ENCODE peak calls at places on chromosome 9, in four cellular contexts. H, S, E and G are unnamed samples.

GRCh38 chr9:118553465-118553864 is 815.8 kb downstream of the BRINP1 start:
- DNase-seq in H (no peak), E (no peak), S (no peak), G (no peak)

GRCh38 chr9:20242767-20243166 is 379.5 kb downstream of the MLLT3 start:
- DNase-seq in H (no peak), E (no peak), S (no peak), G (no peak)

GRCh38 chr9:133496901-133497411 is 18.1 kb upstream of the SLC2A6 start:
- DNase-seq in S (no peak), E (no peak), H (no peak), G (no peak)

GRCh38 chr9:2356391-2356790 is 265.2 kb upstream of the VLDLR start:
- DNase-seq in H (no peak), E (no peak), S (no peak), G (no peak)

GRCh38 chr9:88076286-88077070 is 61.8 kb downstream of the SPATA31C2 start:
- DNase-seq in S (peak; percentile 39), E (peak; percentile 74), H (peak; percentile 2), G (peak; percentile 85)

GRCh38 chr9:22158983-22159382 is 149.9 kb upstream of the CDKN2B start:
- DNase-seq in E (peak; percentile 98), S (peak; percentile 15), H (no peak), G (peak; percentile 30)

GRCh38 chr9:126700296-126700695 is 86.6 kb downstream of the LMX1B start:
- DNase-seq in S (no peak), E (no peak), H (no peak), G (no peak)

GRCh38 chr9:121309171-121309570 is 41.2 kb downstream of the GSN start:
- DNase-seq in H (no peak), S (no peak), E (no peak), G (no peak)

GRCh38 chr9:133869674-133870419 is 122.3 kb downstream of the VAV2 start:
- DNase-seq in S (no peak), E (peak; percentile 44), H (no peak), G (no peak)

GRCh38 chr9:38375572-38375963 is 16.9 kb upstream of the ALDH1B1 start:
- DNase-seq in H (no peak), E (no peak), S (no peak), G (no peak)

GRCh38 chr9:98922721-98923435 is 20.8 kb upstream of the COL15A1 start:
- DNase-seq in H (no peak), S (no peak), E (no peak), G (no peak)

GRCh38 chr9:137070201-137070905 is at the start of gene SAPCD2:
- DNase-seq in S (peak; percentile 88), E (peak; percentile 81), H (peak; percentile 69), G (peak; percentile 85)

GRCh38 chr9:113632776-113633590 is 169.5 kb downstream of the RGS3 start:
- DNase-seq in H (no peak), E (peak; percentile 36), S (no peak), G (no peak)

GRCh38 chr9:86047361-86047760 is 52.0 kb downstream of the GOLM1 start:
- DNase-seq in H (no peak), S (no peak), E (no peak), G (no peak)

GRCh38 chr9:97923529-97924108 is 1.3 kb upstream of the TRMO start:
- DNase-seq in E (peak; percentile 86), H (peak; percentile 92), S (peak; percentile 50), G (peak; percentile 78)

GRCh38 chr9:34568133-34568532 is 21.4 kb downstream of the CNTFR start:
- DNase-seq in S (no peak), E (no peak), H (no peak), G (no peak)

GRCh38 chr9:129319938-129320481 is 141.9 kb upstream of the IER5L start:
- DNase-seq in E (no peak), H (no peak), S (no peak), G (no peak)

GRCh38 chr9:114549677-114550330 is 37.8 kb upstream of the ATP6V1G1 start:
- DNase-seq in E (peak; percentile 56), H (no peak), S (no peak), G (no peak)

GRCh38 chr9:92059669-92060068 is 55.5 kb downstream of the SPTLC1 start:
- DNase-seq in S (no peak), H (no peak), E (no peak), G (no peak)

GRCh38 chr9:7347556-7347955 is 452.0 kb downstream of the DMAC1 start:
- DNase-seq in S (no peak), H (no peak), E (no peak), G (no peak)

GRCh38 chr9:80836013-80836412 is 853.3 kb downstream of the TLE1 start:
- DNase-seq in S (no peak), E (no peak), H (no peak), G (no peak)

GRCh38 chr9:7163957-7164356 is 406.2 kb downstream of the KDM4C start:
- DNase-seq in S (no peak), E (no peak), H (no peak), G (no peak)

GRCh38 chr9:92746567-92747458 is 17.8 kb downstream of the BICD2 start:
- DNase-seq in S (no peak), E (peak; percentile 69), H (no peak), G (no peak)